ENCODE peak calls at places on chromosomes 13 and 19, in six cellular contexts. O is stomach, Q is adrenal gland, U is body of pancreas, R is HepG2, E is A549. C is an unnamed sample.

GRCh38 chr19:48415395-48415794 is 21.9 kb downstream of the GRIN2D start:
- DNase-seq in O (peak; percentile 78), Q (peak; percentile 76), U (peak; percentile 71), R (peak; percentile 52), E (no peak), C (peak; percentile 69)

GRCh38 chr13:77579971-77580370 is 44.5 kb downstream of the SCEL start:
- DNase-seq in O (no peak), Q (no peak), U (no peak), R (no peak), E (no peak), C (no peak)

GRCh38 chr19:47315125-47315821 is 5.6 kb downstream of the C5AR1 start:
- DNase-seq in O (peak; percentile 44), Q (peak; percentile 91), U (no peak), R (peak; percentile 97), E (peak; percentile 98), C (peak; percentile 49)

GRCh38 chr13:95553614-95554385 is 1.3 kb downstream of the CLDN10 start:
- DNase-seq in O (no peak), Q (no peak), U (peak; percentile 73), R (no peak), E (no peak), C (no peak)

GRCh38 chr13:74061939-74062595 is 72.1 kb downstream of the KLF12 start:
- DNase-seq in O (no peak), Q (peak; percentile 21), U (no peak), R (no peak), E (no peak), C (no peak)

GRCh38 chr13:31121327-31122140 is 40.2 kb downstream of the HSPH1 start:
- DNase-seq in O (no peak), Q (no peak), U (no peak), R (no peak), E (no peak), C (no peak)

GRCh38 chr13:46490129-46490528 is 62.8 kb upstream of the LRCH1 start:
- DNase-seq in O (no peak), Q (no peak), U (no peak), R (no peak), E (no peak), C (no peak)

GRCh38 chr19:37905936-37906867 is at the start of gene WDR87:
- DNase-seq in O (peak; percentile 48), Q (no peak), U (peak; percentile 45), R (peak; percentile 51), E (peak; percentile 73), C (peak; percentile 33)

GRCh38 chr19:43936219-43936618 is 1.1 kb upstream of the ZNF45 start:
- DNase-seq in O (no peak), Q (no peak), U (no peak), R (no peak), E (no peak), C (no peak)

GRCh38 chr13:100608906-100609305 is 20.3 kb upstream of the GGACT start:
- DNase-seq in O (no peak), Q (no peak), U (no peak), R (no peak), E (no peak), C (no peak)

GRCh38 chr13:106521101-106521799 is 14.2 kb downstream of the EFNB2 start:
- DNase-seq in O (no peak), Q (no peak), U (no peak), R (no peak), E (no peak), C (no peak)

GRCh38 chr13:97933736-97934135 is 19.7 kb upstream of the IPO5 start:
- DNase-seq in O (no peak), Q (no peak), U (no peak), R (no peak), E (no peak), C (no peak)

GRCh38 chr19:3720533-3720917 is 12.3 kb downstream of the TJP3 start:
- DNase-seq in O (peak; percentile 81), Q (no peak), U (no peak), R (no peak), E (no peak), C (no peak)

GRCh38 chr19:3722443-3723109 is 14.4 kb downstream of the TJP3 start:
- DNase-seq in O (peak; percentile 93), Q (no peak), U (peak; percentile 87), R (no peak), E (no peak), C (no peak)

GRCh38 chr19:3719868-3720532 is 11.8 kb downstream of the TJP3 start:
- DNase-seq in O (no peak), Q (no peak), U (no peak), R (no peak), E (no peak), C (no peak)

GRCh38 chr19:3721900-3722442 is 13.8 kb downstream of the TJP3 start:
- DNase-seq in O (no peak), Q (no peak), U (no peak), R (no peak), E (no peak), C (no peak)

GRCh38 chr19:3721131-3721899 is 13.1 kb downstream of the TJP3 start:
- DNase-seq in O (peak; percentile 98), Q (peak; percentile 73), U (peak; percentile 98), R (peak; percentile 59), E (peak; percentile 68), C (peak; percentile 89)
- TF ChIP-seq POLR2A in O (peak; percentile 62), Q (peak; percentile 94), U (peak; percentile 50), R (no peak), E (no peak), C (no peak)

GRCh38 chr13:40076765-40077362 is 421.4 kb downstream of the COG6 start:
- DNase-seq in O (no peak), Q (no peak), U (no peak), R (no peak), E (no peak), C (no peak)

GRCh38 chr13:40069173-40070044 is 413.9 kb downstream of the COG6 start:
- DNase-seq in O (peak; percentile 80), Q (peak; percentile 80), U (peak; percentile 84), R (peak; percentile 67), E (peak; percentile 19), C (peak; percentile 77)

GRCh38 chr13:40074338-40074737 is 418.9 kb downstream of the COG6 start:
- DNase-seq in O (no peak), Q (no peak), U (no peak), R (no peak), E (no peak), C (no peak)

GRCh38 chr13:40070357-40070756 is 414.9 kb downstream of the COG6 start:
- DNase-seq in O (no peak), Q (no peak), U (no peak), R (no peak), E (no peak), C (no peak)

DNA sequence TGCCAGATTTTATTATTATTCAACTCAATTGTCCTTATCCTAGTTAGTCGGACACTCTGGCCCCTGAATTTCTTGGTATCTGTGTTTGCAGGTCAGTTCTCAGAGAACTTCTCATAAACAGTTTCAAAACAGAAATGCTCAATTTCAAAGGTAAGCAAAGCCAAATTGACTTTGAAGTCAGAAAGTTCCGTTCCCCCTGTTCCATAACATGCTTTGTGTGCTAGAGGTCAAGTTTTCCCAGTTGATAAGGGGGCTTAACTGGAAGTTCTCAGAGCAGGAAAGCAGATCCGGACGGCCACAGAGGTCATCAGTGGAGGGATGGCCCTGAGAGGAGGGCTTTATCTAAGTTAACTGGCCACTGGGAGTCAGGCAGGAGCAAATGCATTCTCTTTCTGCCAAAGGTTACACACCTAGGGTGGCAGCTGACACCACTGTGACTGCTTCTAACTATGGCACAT is 417.2 kb downstream of the COG6 start:
- DNase-seq in O (no peak), Q (no peak), U (no peak), R (peak; percentile 95), E (no peak), C (no peak)
- TF ChIP-seq CTCF in O (no peak), Q (no peak), U (no peak), R (peak; percentile 77), E (no peak), C (no peak)

DNA sequence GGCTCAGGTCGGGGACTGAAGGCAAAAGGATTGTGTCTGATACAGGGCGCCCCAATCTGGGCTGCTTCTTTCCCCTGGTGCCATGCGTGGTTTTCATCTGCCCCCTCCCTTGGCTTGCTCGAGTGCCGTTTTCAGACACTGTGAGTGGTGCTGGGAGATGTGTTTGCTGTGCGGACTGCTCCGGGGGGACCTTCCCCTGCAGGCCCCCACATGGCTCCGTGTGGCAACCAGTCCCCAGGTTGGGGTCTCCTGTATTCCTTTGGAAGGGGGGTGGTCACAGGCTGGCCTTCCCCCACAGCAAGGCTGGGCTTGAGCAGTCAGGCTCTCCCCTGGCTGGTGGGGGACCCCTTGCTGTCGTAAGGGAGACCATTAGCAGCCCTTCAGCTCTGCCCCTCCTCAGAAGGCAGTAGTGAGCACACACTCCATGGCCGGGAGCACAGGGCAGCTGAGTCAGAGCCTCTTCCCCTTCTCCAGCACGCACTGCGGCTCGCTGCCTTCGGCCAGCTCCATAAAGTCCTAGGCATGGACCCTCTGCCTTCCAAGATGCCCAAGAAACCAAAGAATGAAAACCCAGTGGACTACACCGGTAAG is 20.6 kb upstream of the QTRT1 start:
- DNase-seq in O (no peak), Q (no peak), U (no peak), R (no peak), E (no peak), C (no peak)
- TF ChIP-seq POLR2A in O (no peak), Q (no peak), U (no peak), R (peak; percentile 12), E (no peak), C (no peak)

GRCh38 chr19:7415163-7415856 is 66.6 kb downstream of the ARHGEF18 start:
- DNase-seq in O (peak; percentile 62), Q (no peak), U (peak; percentile 53), R (peak; percentile 74), E (no peak), C (no peak)

GRCh38 chr19:7413629-7414028 is 64.9 kb downstream of the ARHGEF18 start:
- DNase-seq in O (no peak), Q (no peak), U (no peak), R (no peak), E (no peak), C (no peak)

GRCh38 chr19:7417671-7418324 is 69.1 kb downstream of the ARHGEF18 start:
- DNase-seq in O (no peak), Q (no peak), U (no peak), R (no peak), E (no peak), C (no peak)

GRCh38 chr19:7418575-7418974 is 69.8 kb downstream of the ARHGEF18 start:
- DNase-seq in O (no peak), Q (no peak), U (no peak), R (no peak), E (no peak), C (no peak)

GRCh38 chr19:7415857-7416371 is 67.2 kb downstream of the ARHGEF18 start:
- DNase-seq in O (no peak), Q (no peak), U (no peak), R (no peak), E (no peak), C (no peak)
- TF ChIP-seq CTCF in O (no peak), Q (no peak), U (no peak), R (no peak), E (no peak), C (no peak)

C was measured in heart left ventricle.